ENCODE peak calls at places on chromosomes 7 and 10, in eight cellular contexts. V is natural killer cell, E is NCI-H748 treated with DMSO at 0.1 percent for 48 hours, B is lung microvascular endothelial cell, N is NCI-H526 treated with DMSO at 0.1 percent for 48 hours, U is GM03348, T is memory B cell, C is GM04504. F is an unnamed sample.

GRCh38 chr7:2000801-2001321 is 231.9 kb downstream of the MAD1L1 start:
- DNase-seq in V (no peak), E (no peak), B (no peak), N (no peak), U (no peak), T (no peak), C (no peak), F (no peak)

GRCh38 chr7:142813699-142814098 is 41.2 kb upstream of the EPHB6 start:
- DNase-seq in V (no peak), E (no peak), B (no peak), N (no peak), U (no peak), T (no peak), C (no peak), F (no peak)

GRCh38 chr7:32958046-32959025 is 1.1 kb downstream of the FKBP9 start:
- DNase-seq in V (no peak), E (peak; percentile 66), B (peak; percentile 57), N (peak; percentile 63), U (peak; percentile 32), T (no peak), C (peak; percentile 29), F (peak; percentile 72)

GRCh38 chr10:6011558-6011957 is 34.2 kb upstream of the IL15RA start:
- DNase-seq in V (no peak), E (no peak), B (no peak), N (no peak), U (no peak), T (no peak), C (no peak), F (no peak)

GRCh38 chr7:158409816-158410330 is 177.8 kb downstream of the PTPRN2 start:
- DNase-seq in V (no peak), E (no peak), B (no peak), N (no peak), U (no peak), T (no peak), C (no peak), F (no peak)

GRCh38 chr7:84536256-84536870 is 341.8 kb upstream of the SEMA3A start:
- DNase-seq in V (no peak), E (no peak), B (no peak), N (no peak), U (no peak), T (no peak), C (peak; percentile 24), F (no peak)

GRCh38 chr7:148975896-148976295 is 52.4 kb downstream of the PDIA4 start:
- DNase-seq in V (no peak), E (no peak), B (no peak), N (no peak), U (no peak), T (no peak), C (no peak), F (no peak)

GRCh38 chr7:90675982-90676381 is 79.9 kb downstream of the CDK14 start:
- DNase-seq in V (no peak), E (no peak), B (no peak), N (no peak), U (no peak), T (no peak), C (no peak), F (no peak)

GRCh38 chr7:29193316-29194205 is 1.0 kb upstream of the CHN2 start:
- DNase-seq in V (no peak), E (no peak), B (no peak), N (peak; percentile 64), U (no peak), T (no peak), C (no peak), F (no peak)

GRCh38 chr10:28676297-28676967 is 889 bp upstream of the BAMBI start:
- DNase-seq in V (no peak), E (no peak), B (peak; percentile 24), N (no peak), U (peak; percentile 29), T (no peak), C (no peak), F (peak; percentile 34)

F was measured in endothelial cell of umbilical vein.